ENCODE peak calls at places on chromosome 15, in eight cellular contexts. One of them, this sample, is unnamed.

GRCh38 chr15:62163847-62164499 is 1.1 kb downstream of the C2CD4B start:
- DNase-seq in GM04504: no peak
- DNase-seq in uterus: no peak
- DNase-seq in neuronal stem cell: peak
- DNase-seq in M059J: no peak
- DNase-seq in NCI-H1092: no peak
- DNase-seq in SW 1271: no peak
- DNase-seq in sigmoid colon: no peak
- DNase-seq in this sample: no peak

GRCh38 chr15:38610748-38611147 is 46.1 kb upstream of the RASGRP1 start:
- DNase-seq in GM04504: no peak
- DNase-seq in uterus: no peak
- DNase-seq in neuronal stem cell: no peak
- DNase-seq in M059J: no peak
- DNase-seq in NCI-H1092: no peak
- DNase-seq in SW 1271: no peak
- DNase-seq in sigmoid colon: no peak
- DNase-seq in this sample: peak

GRCh38 chr15:74589826-74590225 is 25.8 kb upstream of the CLK3 start:
- DNase-seq in GM04504: no peak
- DNase-seq in uterus: no peak
- DNase-seq in neuronal stem cell: no peak
- DNase-seq in M059J: no peak
- DNase-seq in NCI-H1092: no peak
- DNase-seq in SW 1271: no peak
- DNase-seq in sigmoid colon: no peak
- DNase-seq in this sample: no peak

GRCh38 chr15:99409097-99409473 is 156.7 kb upstream of the MEF2A start:
- DNase-seq in GM04504: peak
- DNase-seq in uterus: no peak
- DNase-seq in neuronal stem cell: no peak
- DNase-seq in M059J: peak
- DNase-seq in NCI-H1092: peak
- DNase-seq in SW 1271: no peak
- DNase-seq in sigmoid colon: peak
- DNase-seq in this sample: peak

GRCh38 chr15:82898961-82899360 is 53.6 kb downstream of the HOMER2 start:
- DNase-seq in GM04504: no peak
- DNase-seq in uterus: no peak
- DNase-seq in neuronal stem cell: no peak
- DNase-seq in M059J: no peak
- DNase-seq in NCI-H1092: no peak
- DNase-seq in SW 1271: no peak
- DNase-seq in sigmoid colon: no peak
- DNase-seq in this sample: no peak

GRCh38 chr15:63236272-63236671 is 41.1 kb upstream of the APH1B start:
- DNase-seq in GM04504: no peak
- DNase-seq in uterus: no peak
- DNase-seq in neuronal stem cell: no peak
- DNase-seq in M059J: no peak
- DNase-seq in NCI-H1092: no peak
- DNase-seq in SW 1271: no peak
- DNase-seq in sigmoid colon: no peak
- DNase-seq in this sample: no peak

GRCh38 chr15:91517491-91518200 is 335.9 kb upstream of the SLCO3A1 start:
- DNase-seq in GM04504: no peak
- DNase-seq in uterus: no peak
- DNase-seq in neuronal stem cell: no peak
- DNase-seq in M059J: peak
- DNase-seq in NCI-H1092: no peak
- DNase-seq in SW 1271: no peak
- DNase-seq in sigmoid colon: no peak
- DNase-seq in this sample: no peak

GRCh38 chr15:76696840-76697239 is 208.3 kb downstream of the SCAPER start:
- DNase-seq in GM04504: no peak
- DNase-seq in uterus: no peak
- DNase-seq in neuronal stem cell: no peak
- DNase-seq in M059J: no peak
- DNase-seq in NCI-H1092: no peak
- DNase-seq in SW 1271: no peak
- DNase-seq in sigmoid colon: no peak
- DNase-seq in this sample: no peak

GRCh38 chr15:28920781-28921331 is 35.1 kb downstream of the APBA2 start:
- DNase-seq in GM04504: no peak
- DNase-seq in uterus: no peak
- DNase-seq in neuronal stem cell: no peak
- DNase-seq in M059J: no peak
- DNase-seq in NCI-H1092: no peak
- DNase-seq in SW 1271: no peak
- DNase-seq in sigmoid colon: peak
- DNase-seq in this sample: peak

GRCh38 chr15:31081568-31082250 is 19.8 kb downstream of the TRPM1 start:
- DNase-seq in GM04504: no peak
- DNase-seq in uterus: no peak
- DNase-seq in neuronal stem cell: no peak
- DNase-seq in M059J: peak
- DNase-seq in NCI-H1092: no peak
- DNase-seq in SW 1271: no peak
- DNase-seq in sigmoid colon: no peak
- DNase-seq in this sample: no peak

GRCh38 chr15:71444032-71444810 is 328.9 kb downstream of the THSD4 start:
- DNase-seq in GM04504: no peak
- DNase-seq in uterus: no peak
- DNase-seq in neuronal stem cell: no peak
- DNase-seq in M059J: no peak
- DNase-seq in NCI-H1092: no peak
- DNase-seq in SW 1271: no peak
- DNase-seq in sigmoid colon: no peak
- DNase-seq in this sample: no peak

GRCh38 chr15:62474021-62474770 is 309.1 kb upstream of the C2CD4B start:
- DNase-seq in GM04504: no peak
- DNase-seq in uterus: no peak
- DNase-seq in neuronal stem cell: no peak
- DNase-seq in M059J: no peak
- DNase-seq in NCI-H1092: no peak
- DNase-seq in SW 1271: no peak
- DNase-seq in sigmoid colon: peak
- DNase-seq in this sample: no peak

GRCh38 chr15:39113741-39114140 is 467.1 kb upstream of the THBS1 start:
- DNase-seq in GM04504: no peak
- DNase-seq in uterus: no peak
- DNase-seq in neuronal stem cell: no peak
- DNase-seq in M059J: peak
- DNase-seq in NCI-H1092: no peak
- DNase-seq in SW 1271: no peak
- DNase-seq in sigmoid colon: no peak
- DNase-seq in this sample: no peak

GRCh38 chr15:60128000-60128376 is 123.9 kb downstream of the FOXB1 start:
- DNase-seq in GM04504: no peak
- DNase-seq in uterus: peak
- DNase-seq in neuronal stem cell: no peak
- DNase-seq in M059J: peak
- DNase-seq in NCI-H1092: no peak
- DNase-seq in SW 1271: no peak
- DNase-seq in sigmoid colon: peak
- DNase-seq in this sample: no peak

GRCh38 chr15:27937873-27938272 is 161.2 kb downstream of the OCA2 start:
- DNase-seq in GM04504: no peak
- DNase-seq in uterus: no peak
- DNase-seq in neuronal stem cell: no peak
- DNase-seq in M059J: no peak
- DNase-seq in NCI-H1092: no peak
- DNase-seq in SW 1271: no peak
- DNase-seq in sigmoid colon: no peak
- DNase-seq in this sample: no peak

GRCh38 chr15:34370643-34371042 is 3.6 kb upstream of the LPCAT4 start:
- DNase-seq in GM04504: no peak
- DNase-seq in uterus: no peak
- DNase-seq in neuronal stem cell: no peak
- DNase-seq in M059J: no peak
- DNase-seq in NCI-H1092: no peak
- DNase-seq in SW 1271: no peak
- DNase-seq in sigmoid colon: no peak
- DNase-seq in this sample: no peak

GRCh38 chr15:96339662-96340347 is 9.3 kb downstream of the NR2F2 start:
- DNase-seq in GM04504: no peak
- DNase-seq in uterus: no peak
- DNase-seq in neuronal stem cell: no peak
- DNase-seq in M059J: no peak
- DNase-seq in NCI-H1092: no peak
- DNase-seq in SW 1271: no peak
- DNase-seq in sigmoid colon: no peak
- DNase-seq in this sample: no peak

GRCh38 chr15:43492266-43492665 is 690 bp downstream of the TP53BP1 start:
- DNase-seq in GM04504: no peak
- DNase-seq in uterus: no peak
- DNase-seq in neuronal stem cell: no peak
- DNase-seq in M059J: no peak
- DNase-seq in NCI-H1092: no peak
- DNase-seq in SW 1271: no peak
- DNase-seq in sigmoid colon: no peak
- DNase-seq in this sample: no peak

GRCh38 chr15:96330450-96331140 is at the start of gene NR2F2:
- DNase-seq in GM04504: peak
- DNase-seq in uterus: peak
- DNase-seq in neuronal stem cell: peak
- DNase-seq in M059J: peak
- DNase-seq in NCI-H1092: peak
- DNase-seq in SW 1271: peak
- DNase-seq in sigmoid colon: peak
- DNase-seq in this sample: no peak

GRCh38 chr15:52005748-52006701 is 13.0 kb upstream of the MAPK6 start:
- DNase-seq in GM04504: no peak
- DNase-seq in uterus: no peak
- DNase-seq in neuronal stem cell: no peak
- DNase-seq in M059J: peak
- DNase-seq in NCI-H1092: no peak
- DNase-seq in SW 1271: no peak
- DNase-seq in sigmoid colon: no peak
- DNase-seq in this sample: no peak